ENCODE peak calls at places on chromosomes 13 and 19, in ten cellular contexts. One of them, this sample, is unnamed.

GRCh38 chr19:9171393-9171991 is 7.3 kb upstream of the OR7D2 start:
- DNase-seq in neural crest cell: no peak
- DNase-seq in B cell: no peak
- DNase-seq in fibroblast of pulmonary artery: peak
- DNase-seq in H1: no peak
- DNase-seq in left lung: no peak
- DNase-seq in endodermal cell: no peak
- DNase-seq in heart right ventricle: no peak
- DNase-seq in H9: no peak
- DNase-seq in psoas muscle: no peak
- DNase-seq in this sample: no peak

GRCh38 chr13:76470991-76471390 is 415.2 kb downstream of the KCTD12 start:
- DNase-seq in left lung: no peak
- DNase-seq in H1: no peak
- DNase-seq in B cell: no peak
- DNase-seq in neural crest cell: no peak
- DNase-seq in fibroblast of pulmonary artery: no peak
- DNase-seq in psoas muscle: no peak
- DNase-seq in endodermal cell: no peak
- DNase-seq in heart right ventricle: no peak
- DNase-seq in H9: no peak
- DNase-seq in this sample: no peak

GRCh38 chr19:12272980-12273901 is 21.4 kb downstream of the ZNF44 start:
- DNase-seq in H1: no peak
- DNase-seq in heart right ventricle: no peak
- DNase-seq in psoas muscle: no peak
- DNase-seq in fibroblast of pulmonary artery: no peak
- DNase-seq in B cell: no peak
- DNase-seq in H9: no peak
- DNase-seq in neural crest cell: no peak
- DNase-seq in left lung: no peak
- DNase-seq in endodermal cell: no peak
- DNase-seq in this sample: no peak

GRCh38 chr13:30429721-30430694 is 7.7 kb downstream of the UBE2L5 start:
- DNase-seq in B cell: no peak
- DNase-seq in heart right ventricle: no peak
- DNase-seq in left lung: no peak
- DNase-seq in psoas muscle: no peak
- DNase-seq in H1: no peak
- DNase-seq in endodermal cell: no peak
- DNase-seq in neural crest cell: no peak
- DNase-seq in fibroblast of pulmonary artery: peak
- DNase-seq in H9: no peak
- DNase-seq in this sample: no peak

GRCh38 chr19:45450042-45450380 is 17.8 kb upstream of the FOSB start:
- DNase-seq in B cell: no peak
- DNase-seq in endodermal cell: no peak
- DNase-seq in psoas muscle: no peak
- DNase-seq in H9: no peak
- DNase-seq in H1: no peak
- DNase-seq in left lung: no peak
- DNase-seq in heart right ventricle: no peak
- DNase-seq in neural crest cell: no peak
- DNase-seq in fibroblast of pulmonary artery: no peak
- DNase-seq in this sample: no peak

GRCh38 chr19:1923319-1923718 is 17.7 kb upstream of the CSNK1G2 start:
- DNase-seq in heart right ventricle: no peak
- DNase-seq in neural crest cell: no peak
- DNase-seq in endodermal cell: no peak
- DNase-seq in psoas muscle: no peak
- DNase-seq in left lung: no peak
- DNase-seq in B cell: peak
- DNase-seq in H9: no peak
- DNase-seq in fibroblast of pulmonary artery: no peak
- DNase-seq in H1: no peak
- DNase-seq in this sample: no peak

GRCh38 chr13:98576963-98577822 is at the start of gene STK24:
- DNase-seq in B cell: peak
- DNase-seq in heart right ventricle: peak
- DNase-seq in neural crest cell: peak
- DNase-seq in H1: peak
- DNase-seq in psoas muscle: peak
- DNase-seq in endodermal cell: peak
- DNase-seq in fibroblast of pulmonary artery: peak
- DNase-seq in H9: peak
- DNase-seq in left lung: peak
- DNase-seq in this sample: peak

GRCh38 chr13:107035186-107035585 is 467.2 kb upstream of the ARGLU1 start:
- DNase-seq in fibroblast of pulmonary artery: no peak
- DNase-seq in B cell: no peak
- DNase-seq in endodermal cell: no peak
- DNase-seq in neural crest cell: no peak
- DNase-seq in H1: no peak
- DNase-seq in psoas muscle: no peak
- DNase-seq in H9: no peak
- DNase-seq in left lung: no peak
- DNase-seq in heart right ventricle: no peak
- DNase-seq in this sample: no peak

GRCh38 chr19:45243144-45243732 is 2.0 kb downstream of the EXOC3L2 start:
- DNase-seq in endodermal cell: no peak
- DNase-seq in fibroblast of pulmonary artery: no peak
- DNase-seq in H1: no peak
- DNase-seq in psoas muscle: no peak
- DNase-seq in left lung: no peak
- DNase-seq in H9: no peak
- DNase-seq in B cell: no peak
- DNase-seq in neural crest cell: no peak
- DNase-seq in heart right ventricle: no peak
- DNase-seq in this sample: no peak

GRCh38 chr19:31499281-31499680 is 150.0 kb upstream of the TSHZ3 start:
- DNase-seq in H9: no peak
- DNase-seq in H1: peak
- DNase-seq in B cell: no peak
- DNase-seq in fibroblast of pulmonary artery: no peak
- DNase-seq in endodermal cell: no peak
- DNase-seq in left lung: no peak
- DNase-seq in psoas muscle: no peak
- DNase-seq in neural crest cell: no peak
- DNase-seq in heart right ventricle: no peak
- DNase-seq in this sample: no peak

GRCh38 chr19:16417660-16418596 is 53.8 kb downstream of the EPS15L1 start:
- DNase-seq in left lung: no peak
- DNase-seq in H1: peak
- DNase-seq in neural crest cell: peak
- DNase-seq in heart right ventricle: peak
- DNase-seq in H9: peak
- DNase-seq in endodermal cell: peak
- DNase-seq in B cell: peak
- DNase-seq in fibroblast of pulmonary artery: peak
- DNase-seq in psoas muscle: peak
- DNase-seq in this sample: peak

GRCh38 chr13:78609464-78610205 is 6.3 kb upstream of the POU4F1 start:
- DNase-seq in fibroblast of pulmonary artery: no peak
- DNase-seq in left lung: no peak
- DNase-seq in H1: peak
- DNase-seq in H9: peak
- DNase-seq in endodermal cell: peak
- DNase-seq in B cell: no peak
- DNase-seq in psoas muscle: no peak
- DNase-seq in heart right ventricle: no peak
- DNase-seq in neural crest cell: no peak
- DNase-seq in this sample: no peak

DNA sequence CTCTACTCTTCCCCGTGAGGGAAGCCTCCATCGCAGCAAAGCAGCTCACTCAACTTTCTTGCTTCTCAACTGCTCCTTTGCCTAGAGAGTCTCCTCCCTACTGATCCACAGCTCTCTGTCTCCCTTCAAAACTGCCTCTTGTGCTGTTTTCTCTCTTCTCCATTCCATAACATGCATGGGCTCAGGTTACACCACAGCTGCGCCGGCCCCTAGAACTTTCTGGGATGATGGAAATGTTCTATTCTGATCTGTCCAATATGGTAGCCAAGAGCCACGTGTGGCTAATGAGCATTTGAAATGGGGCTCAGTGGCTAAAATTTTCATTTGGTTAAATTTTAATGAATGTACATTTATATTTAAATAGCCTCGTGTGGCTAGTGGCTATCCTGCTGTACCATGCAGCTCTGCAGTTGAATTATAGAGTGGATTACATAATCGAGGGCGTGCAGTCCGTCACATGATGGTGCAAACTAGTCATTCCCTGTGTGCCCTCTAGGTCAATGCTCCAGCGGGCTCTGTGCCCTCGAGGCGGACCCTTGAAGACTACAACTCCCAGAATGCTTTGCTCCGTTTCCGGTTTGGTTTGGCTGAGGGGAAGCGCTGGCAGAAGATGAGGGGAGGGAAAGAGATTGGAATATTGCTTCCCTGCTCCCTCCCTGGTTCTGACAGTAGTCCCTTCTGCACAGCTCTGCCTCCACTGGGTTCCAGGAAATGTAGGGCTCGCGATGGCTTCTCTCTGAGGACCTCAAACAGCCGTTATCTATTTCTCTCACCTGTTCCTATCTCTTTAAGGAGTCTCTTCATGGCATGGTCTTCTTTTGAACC is 109.8 kb downstream of the CACNA1A start:
- DNase-seq in heart right ventricle: peak
- DNase-seq in psoas muscle: peak
- DNase-seq in left lung: peak
- DNase-seq in neural crest cell: peak
- DNase-seq in H1: peak
- DNase-seq in endodermal cell: peak
- DNase-seq in B cell: no peak
- DNase-seq in H9: peak
- DNase-seq in fibroblast of pulmonary artery: peak
- DNase-seq in this sample: no peak
- TF ChIP-seq CTCF in heart right ventricle: no peak
- TF ChIP-seq CTCF in psoas muscle: no peak
- TF ChIP-seq CTCF in left lung: no peak
- TF ChIP-seq CTCF in neural crest cell: no peak
- TF ChIP-seq CTCF in H1: peak
- TF ChIP-seq CTCF in endodermal cell: peak
- TF ChIP-seq CTCF in B cell: no peak
- TF ChIP-seq CTCF in H9: peak
- TF ChIP-seq CTCF in fibroblast of pulmonary artery: no peak
- TF ChIP-seq CTCF in this sample: no peak

DNA sequence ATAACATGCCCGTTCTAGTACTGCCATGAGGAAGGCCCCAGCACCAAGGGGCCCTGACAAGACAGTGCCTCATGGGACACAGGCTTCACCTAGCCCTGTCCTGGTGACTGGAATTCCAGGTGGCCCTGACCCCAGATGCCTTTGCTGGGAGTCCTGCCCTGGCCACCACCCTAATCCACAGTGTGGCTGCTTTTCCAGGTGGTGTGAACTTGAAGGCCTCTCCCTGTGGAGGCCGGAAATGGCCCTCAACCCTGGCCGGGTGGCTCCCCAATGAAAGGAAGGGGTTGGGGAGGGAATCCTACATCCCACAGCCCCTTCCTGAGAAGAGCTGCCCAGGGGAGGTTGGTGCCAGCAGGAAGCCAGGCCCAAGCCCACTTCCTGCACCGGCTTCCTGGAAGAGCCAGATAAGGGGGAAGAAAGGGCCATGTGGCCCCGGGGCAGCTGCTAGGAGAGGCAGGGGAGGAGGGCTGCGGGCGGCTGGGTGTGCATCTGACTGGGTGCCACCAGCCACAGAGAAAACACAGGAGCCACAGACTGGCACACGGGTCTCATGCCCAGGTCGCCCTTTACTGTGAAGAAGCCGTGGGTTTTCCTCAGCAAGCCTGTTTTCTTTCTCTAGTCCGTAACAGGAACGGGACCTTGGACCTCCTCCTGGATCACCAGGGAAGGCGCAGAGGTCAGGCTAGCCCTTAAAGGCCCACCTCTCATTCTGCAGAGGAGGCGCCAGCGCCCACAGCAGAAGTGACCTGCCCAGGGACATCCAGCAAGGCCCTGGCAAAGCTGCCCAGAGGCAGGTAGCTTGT is 4.7 kb downstream of the LSM4 start:
- DNase-seq in psoas muscle: no peak
- DNase-seq in left lung: peak
- DNase-seq in H9: no peak
- DNase-seq in neural crest cell: no peak
- DNase-seq in endodermal cell: no peak
- DNase-seq in H1: no peak
- DNase-seq in heart right ventricle: peak
- DNase-seq in B cell: no peak
- DNase-seq in fibroblast of pulmonary artery: no peak
- DNase-seq in this sample: no peak
- TF ChIP-seq CTCF in psoas muscle: no peak
- TF ChIP-seq CTCF in left lung: no peak
- TF ChIP-seq CTCF in H9: no peak
- TF ChIP-seq CTCF in neural crest cell: no peak
- TF ChIP-seq CTCF in endodermal cell: no peak
- TF ChIP-seq CTCF in H1: no peak
- TF ChIP-seq CTCF in heart right ventricle: no peak
- TF ChIP-seq CTCF in B cell: no peak
- TF ChIP-seq CTCF in fibroblast of pulmonary artery: no peak
- TF ChIP-seq CTCF in this sample: no peak

DNA sequence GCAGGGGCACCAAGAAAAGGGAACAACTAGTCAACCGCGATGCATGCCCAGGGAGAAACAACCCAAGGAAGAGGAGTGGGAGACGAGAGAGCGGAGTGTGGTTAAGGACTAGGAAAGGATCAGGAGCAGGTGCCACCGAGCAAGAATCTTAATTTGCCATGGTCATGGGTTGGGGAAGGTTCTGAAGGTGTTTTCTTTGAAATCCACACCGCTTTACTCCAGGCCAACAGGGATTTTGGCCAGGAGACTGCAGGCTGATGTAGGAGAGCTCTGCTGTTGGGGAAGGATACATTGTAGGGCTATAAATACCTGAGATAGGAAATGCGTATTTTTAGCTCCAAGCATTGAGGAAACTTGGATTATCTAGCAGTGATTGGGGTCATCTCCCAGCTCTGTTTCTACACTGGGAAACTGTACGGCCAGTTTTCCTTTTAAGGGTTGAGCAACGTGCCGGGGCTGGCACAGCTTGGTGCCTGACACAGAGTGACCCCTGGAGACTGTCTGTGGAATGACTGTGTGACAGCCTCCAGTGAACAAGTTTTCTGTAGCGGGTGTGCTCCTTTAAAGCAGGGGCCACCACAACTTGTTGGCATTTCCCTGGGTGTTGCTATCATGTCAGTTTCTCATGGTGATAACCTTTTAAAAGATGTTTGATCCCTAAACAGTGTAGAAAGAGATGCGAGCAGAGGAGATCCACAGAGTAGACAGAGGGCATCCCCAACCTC is 34.2 kb downstream of the ZNF536 start:
- DNase-seq in H9: no peak
- DNase-seq in B cell: no peak
- DNase-seq in left lung: no peak
- DNase-seq in fibroblast of pulmonary artery: no peak
- DNase-seq in psoas muscle: no peak
- DNase-seq in heart right ventricle: peak
- DNase-seq in endodermal cell: peak
- DNase-seq in H1: peak
- DNase-seq in neural crest cell: peak
- DNase-seq in this sample: no peak
- TF ChIP-seq CTCF in H9: peak
- TF ChIP-seq CTCF in B cell: no peak
- TF ChIP-seq CTCF in left lung: no peak
- TF ChIP-seq CTCF in fibroblast of pulmonary artery: no peak
- TF ChIP-seq CTCF in psoas muscle: peak
- TF ChIP-seq CTCF in heart right ventricle: peak
- TF ChIP-seq CTCF in endodermal cell: peak
- TF ChIP-seq CTCF in H1: peak
- TF ChIP-seq CTCF in neural crest cell: peak
- TF ChIP-seq CTCF in this sample: no peak

GRCh38 chr19:5489511-5489910 is 34.3 kb downstream of the ZNRF4 start:
- DNase-seq in heart right ventricle: no peak
- DNase-seq in H9: no peak
- DNase-seq in endodermal cell: no peak
- DNase-seq in neural crest cell: no peak
- DNase-seq in B cell: no peak
- DNase-seq in left lung: no peak
- DNase-seq in H1: no peak
- DNase-seq in psoas muscle: no peak
- DNase-seq in fibroblast of pulmonary artery: no peak
- DNase-seq in this sample: no peak
- TF ChIP-seq CTCF in heart right ventricle: no peak
- TF ChIP-seq CTCF in H9: no peak
- TF ChIP-seq CTCF in endodermal cell: no peak
- TF ChIP-seq CTCF in neural crest cell: no peak
- TF ChIP-seq CTCF in B cell: no peak
- TF ChIP-seq CTCF in left lung: no peak
- TF ChIP-seq CTCF in H1: no peak
- TF ChIP-seq CTCF in psoas muscle: no peak
- TF ChIP-seq CTCF in fibroblast of pulmonary artery: no peak
- TF ChIP-seq CTCF in this sample: no peak

This sample was measured in mesothelial cell of epicardium.